ENCODE peak calls at places on chromosome 9, in six cellular contexts. X is IMR-90, K is tibial artery, P is body of pancreas, V is hepatocyte, Q is psoas muscle. R is an unnamed sample.

GRCh38 chr9:20442461-20443319 is 179.6 kb downstream of the MLLT3 start:
- DNase-seq in X (no peak), K (no peak), P (no peak), V (no peak), Q (no peak), R (no peak)

GRCh38 chr9:92984976-92985375 is 37.7 kb downstream of the FGD3 start:
- DNase-seq in X (no peak), K (no peak), P (no peak), V (no peak), Q (no peak), R (no peak)

GRCh38 chr9:86829496-86830046 is 117.7 kb downstream of the GAS1 start:
- DNase-seq in X (no peak), K (no peak), P (no peak), V (no peak), Q (no peak), R (no peak)

GRCh38 chr9:124149992-124150391 is 107.8 kb upstream of the NEK6 start:
- DNase-seq in X (peak), K (no peak), P (no peak), V (no peak), Q (no peak), R (no peak)

GRCh38 chr9:138097501-138097991 is 220.0 kb downstream of the CACNA1B start:
- DNase-seq in X (no peak), K (peak), P (no peak), V (no peak), Q (no peak), R (no peak)

GRCh38 chr9:137721479-137721878 is 102.7 kb downstream of the EHMT1 start:
- DNase-seq in X (no peak), K (no peak), P (no peak), V (no peak), Q (no peak), R (no peak)

GRCh38 chr9:123326662-123327093 is 29.3 kb upstream of the CRB2 start:
- DNase-seq in X (no peak), K (no peak), P (peak), V (no peak), Q (no peak), R (peak)

GRCh38 chr9:94033383-94033782 is 50.9 kb upstream of the PTPDC1 start:
- DNase-seq in X (no peak), K (no peak), P (no peak), V (no peak), Q (no peak), R (no peak)

GRCh38 chr9:20948703-20949102 is 82.7 kb downstream of the HACD4 start:
- DNase-seq in X (no peak), K (no peak), P (no peak), V (no peak), Q (no peak), R (no peak)

GRCh38 chr9:93576296-93577044 is at the start of gene PHF2:
- DNase-seq in X (no peak), K (peak), P (no peak), V (peak), Q (no peak), R (peak)

GRCh38 chr9:26326473-26327044 is 566.0 kb downstream of the CAAP1 start:
- DNase-seq in X (peak), K (no peak), P (peak), V (peak), Q (no peak), R (peak)

GRCh38 chr9:19185191-19185590 is 45.3 kb upstream of the DENND4C start:
- DNase-seq in X (no peak), K (no peak), P (no peak), V (no peak), Q (no peak), R (no peak)

GRCh38 chr9:34552986-34553385 is 30.2 kb upstream of the ENHO start:
- DNase-seq in X (no peak), K (peak), P (no peak), V (no peak), Q (peak), R (no peak)

GRCh38 chr9:137301086-137301947 is 754 bp downstream of the NRARP start:
- DNase-seq in X (peak), K (no peak), P (peak), V (peak), Q (peak), R (peak)

GRCh38 chr9:120490888-120491595 is 88.9 kb downstream of the CDK5RAP2 start:
- DNase-seq in X (no peak), K (no peak), P (no peak), V (no peak), Q (no peak), R (peak)

GRCh38 chr9:37350486-37351190 is 71.9 kb upstream of the GRHPR start:
- DNase-seq in X (peak), K (no peak), P (no peak), V (no peak), Q (no peak), R (no peak)

GRCh38 chr9:125049212-125049611 is 94.1 kb downstream of the SCAI start:
- DNase-seq in X (peak), K (no peak), P (no peak), V (peak), Q (no peak), R (no peak)

GRCh38 chr9:79756414-79756813 is 184.6 kb downstream of the TLE4 start:
- DNase-seq in X (no peak), K (no peak), P (no peak), V (no peak), Q (no peak), R (no peak)

GRCh38 chr9:88280816-88281382 is 107.3 kb upstream of the SPIN1 start:
- DNase-seq in X (peak), K (no peak), P (no peak), V (no peak), Q (no peak), R (no peak)

GRCh38 chr9:137575382-137575724 is 3.4 kb downstream of the DPH7 start:
- DNase-seq in X (no peak), K (no peak), P (no peak), V (no peak), Q (no peak), R (no peak)

GRCh38 chr9:129131300-129132145 is 20.3 kb downstream of the PTPA start:
- DNase-seq in X (peak), K (peak), P (peak), V (peak), Q (peak), R (peak)

GRCh38 chr9:126319651-126320050 is 7.0 kb upstream of the MVB12B start:
- DNase-seq in X (no peak), K (no peak), P (no peak), V (no peak), Q (no peak), R (no peak)

DNA sequence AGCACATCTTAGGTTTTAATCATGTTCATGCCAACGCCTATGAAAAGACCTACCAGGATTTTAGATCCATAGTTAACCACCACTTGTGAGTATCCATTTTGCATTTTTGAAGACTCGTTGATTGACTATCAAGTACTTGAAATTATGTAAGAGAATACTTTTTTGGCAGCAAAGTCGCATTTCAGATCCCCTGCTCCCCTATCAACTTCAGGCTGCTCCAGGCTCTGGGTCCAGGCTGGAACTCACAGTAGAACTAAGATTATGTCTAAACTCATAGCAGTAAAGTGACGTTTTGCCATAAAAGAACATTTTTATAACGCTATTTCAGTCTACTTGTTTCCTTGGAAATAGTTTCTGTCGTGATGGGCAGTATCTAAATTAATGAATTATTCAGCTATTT is 267.7 kb downstream of the FANCC start:
- DNase-seq in X (no peak), K (no peak), P (no peak), V (no peak), Q (no peak), R (no peak)
- H3K4me3 ChIP-seq in X (peak), K (peak), P (no peak), V (peak), Q (peak), R (no peak)

GRCh38 chr9:89881431-89881830 is 276.6 kb downstream of the GADD45G start:
- DNase-seq in X (no peak), K (no peak), P (no peak), V (no peak), Q (no peak), R (no peak)

GRCh38 chr9:89882876-89883275 is 278.1 kb downstream of the GADD45G start:
- DNase-seq in X (no peak), K (no peak), P (no peak), V (no peak), Q (no peak), R (no peak)

GRCh38 chr9:89885156-89885555 is 280.3 kb downstream of the GADD45G start:
- DNase-seq in X (no peak), K (no peak), P (no peak), V (no peak), Q (no peak), R (no peak)

GRCh38 chr9:89884356-89885083 is 279.7 kb downstream of the GADD45G start:
- DNase-seq in X (no peak), K (peak), P (no peak), V (no peak), Q (peak), R (no peak)

GRCh38 chr9:89883401-89884341 is 278.9 kb downstream of the GADD45G start:
- DNase-seq in X (no peak), K (no peak), P (no peak), V (no peak), Q (peak), R (no peak)
- TF ChIP-seq CTCF in X (no peak), K (no peak), P (no peak), V (no peak), Q (no peak), R (no peak)

GRCh38 chr9:131274674-131275331 is 1.5 kb downstream of the FAM78A start:
- DNase-seq in X (no peak), K (no peak), P (peak), V (no peak), Q (peak), R (peak)

GRCh38 chr9:131273791-131274673 is 2.3 kb downstream of the FAM78A start:
- DNase-seq in X (no peak), K (no peak), P (no peak), V (no peak), Q (peak), R (peak)

GRCh38 chr9:131276107-131276888 is at the start of gene FAM78A:
- DNase-seq in X (no peak), K (peak), P (peak), V (peak), Q (peak), R (peak)

GRCh38 chr9:131276891-131277672 is 772 bp upstream of the FAM78A start:
- DNase-seq in X (no peak), K (peak), P (no peak), V (no peak), Q (peak), R (peak)

DNA sequence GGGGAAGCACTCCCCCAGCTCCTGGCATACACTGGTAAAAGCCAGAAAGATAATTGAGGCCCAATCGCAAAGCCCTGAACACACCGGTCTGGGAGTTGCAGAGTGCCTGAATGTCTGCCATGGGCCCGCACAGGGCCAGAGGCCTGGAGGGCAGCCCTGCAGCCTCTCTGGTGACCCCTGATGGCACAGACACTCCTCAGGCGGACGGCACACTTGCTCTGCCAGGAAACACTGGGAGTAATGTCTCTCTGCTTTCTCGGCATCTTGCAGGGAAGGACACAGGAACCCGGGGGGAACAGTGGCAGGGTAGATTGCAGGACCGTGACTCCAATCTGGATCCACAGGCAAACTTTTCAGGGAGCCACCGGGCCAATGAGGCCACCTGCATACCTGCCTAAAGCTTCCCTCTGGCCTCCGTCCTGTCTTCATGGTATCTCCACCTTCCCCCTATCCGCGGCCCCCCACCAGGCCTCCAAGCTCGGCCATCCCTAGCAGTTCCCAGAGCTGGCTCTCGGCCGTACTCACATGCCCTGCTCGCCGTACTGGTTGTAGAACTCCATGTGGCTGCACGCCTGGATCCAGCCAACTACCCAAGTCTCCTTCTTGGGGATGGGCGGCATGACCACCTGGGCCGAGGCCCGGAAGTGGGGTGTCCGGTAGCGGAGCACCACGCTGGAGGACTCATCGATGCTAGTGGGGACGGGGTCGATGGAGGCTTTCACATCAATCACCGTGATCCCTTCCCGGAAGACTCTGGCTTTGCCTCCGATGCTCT is 791 bp downstream of the FAM78A start:
- DNase-seq in X (no peak), K (no peak), P (no peak), V (no peak), Q (peak), R (peak)
- H3K4me3 ChIP-seq in X (no peak), K (peak), P (no peak), V (no peak), Q (peak), R (peak)

DNA sequence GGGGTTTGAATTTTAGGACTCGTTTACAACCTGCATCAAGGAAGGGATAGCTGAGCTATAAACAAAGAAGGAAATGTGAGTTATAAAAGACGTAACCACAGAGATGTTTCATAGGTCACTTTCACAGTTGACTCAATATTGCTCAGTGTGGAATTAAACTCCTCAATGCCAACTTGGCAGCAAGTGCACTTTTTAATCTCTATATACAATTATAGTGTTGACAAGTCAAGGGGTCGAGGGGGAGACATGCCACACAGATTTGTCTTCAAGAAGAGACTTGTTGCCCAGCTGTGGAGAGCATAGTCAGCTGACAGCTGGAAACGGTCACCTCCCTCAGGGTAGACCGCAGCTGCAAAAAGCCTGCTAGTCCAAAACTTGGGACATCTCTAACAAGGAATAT is 163.4 kb upstream of the DMAC1 start:
- DNase-seq in X (no peak), K (no peak), P (no peak), V (no peak), Q (no peak), R (no peak)
- TF ChIP-seq CTCF in X (no peak), K (no peak), P (no peak), V (no peak), Q (no peak), R (no peak)

DNA sequence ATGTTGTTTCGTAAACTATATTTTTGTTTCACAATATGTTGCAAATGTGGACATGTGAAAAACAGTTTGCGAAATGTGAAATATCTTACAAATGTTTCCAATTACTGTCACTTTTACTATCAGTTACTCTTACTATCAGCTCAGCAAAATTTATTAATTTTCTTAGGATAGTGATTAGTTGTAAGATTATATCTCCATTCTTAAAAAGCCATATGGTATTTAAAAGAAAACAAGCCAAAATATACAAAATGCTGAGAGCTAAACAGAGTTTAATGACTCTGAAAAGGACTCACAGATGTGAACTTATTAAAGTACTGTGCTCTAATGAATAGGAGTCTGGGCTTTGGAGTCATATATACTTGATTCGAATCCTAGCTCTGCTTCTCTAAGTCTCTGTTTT is 112.0 kb upstream of the LPAR1 start:
- DNase-seq in X (no peak), K (no peak), P (no peak), V (no peak), Q (no peak), R (no peak)
- H3K4me3 ChIP-seq in X (no peak), K (no peak), P (no peak), V (no peak), Q (no peak), R (no peak)

DNA sequence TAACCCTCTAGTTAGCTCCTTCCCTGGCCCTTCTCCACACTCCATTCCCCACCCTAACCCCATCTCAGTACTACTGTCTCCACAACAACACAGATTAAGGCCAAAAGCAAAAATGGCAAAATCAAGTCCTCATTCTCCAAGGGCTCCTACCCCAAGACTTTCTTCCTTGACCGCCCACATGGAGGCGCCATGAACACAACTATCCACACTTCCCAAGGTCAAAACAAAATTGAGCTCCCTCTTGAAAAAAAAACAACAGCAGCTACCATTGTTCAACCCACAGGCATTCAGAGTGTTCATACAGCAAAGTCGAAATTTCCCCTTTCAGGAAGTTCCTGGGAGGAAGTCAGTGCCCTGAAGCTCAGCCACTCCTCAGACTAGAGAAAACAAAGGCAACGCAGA is 54.4 kb downstream of the GNAQ start:
- DNase-seq in X (peak), K (peak), P (peak), V (peak), Q (peak), R (peak)
- TF ChIP-seq CTCF in X (peak), K (peak), P (peak), V (peak), Q (peak), R (peak)

GRCh38 chr9:83503881-83504280 is 34.3 kb downstream of the FRMD3 start:
- DNase-seq in X (no peak), K (no peak), P (no peak), V (no peak), Q (no peak), R (no peak)
- H3K4me3 ChIP-seq in X (no peak), K (no peak), P (no peak), V (no peak), Q (no peak), R (no peak)

GRCh38 chr9:5869315-5870019 is 21.2 kb upstream of the MLANA start:
- DNase-seq in X (no peak), K (no peak), P (no peak), V (no peak), Q (no peak), R (peak)
- TF ChIP-seq CTCF in X (peak), K (no peak), P (no peak), V (peak), Q (no peak), R (peak)

GRCh38 chr9:114908104-114908621 is 22.2 kb downstream of the TNFSF8 start:
- DNase-seq in X (peak), K (no peak), P (peak), V (peak), Q (no peak), R (peak)
- H3K4me3 ChIP-seq in X (no peak), K (no peak), P (no peak), V (no peak), Q (no peak), R (no peak)

DNA sequence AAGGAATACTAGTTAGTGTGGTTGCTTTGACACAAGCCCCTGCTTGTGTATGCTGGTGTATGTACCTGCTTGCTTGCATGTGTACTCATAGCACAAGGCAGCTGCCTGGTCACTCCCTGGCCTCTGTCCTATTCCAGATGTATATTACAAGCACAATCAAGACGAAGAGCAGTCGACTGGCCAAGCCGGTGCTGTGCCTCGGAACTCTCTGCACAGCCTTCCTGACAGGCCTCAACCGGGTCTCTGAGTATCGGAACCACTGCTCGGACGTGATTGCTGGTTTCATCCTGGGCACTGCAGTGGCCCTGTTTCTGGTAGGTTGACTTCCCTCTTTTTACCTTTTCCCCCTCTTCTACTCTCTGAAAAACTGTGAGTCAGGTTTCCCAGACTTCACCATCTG is 72.1 kb downstream of the BAAT start:
- DNase-seq in X (no peak), K (no peak), P (no peak), V (no peak), Q (no peak), R (no peak)
- TF ChIP-seq CTCF in X (no peak), K (no peak), P (no peak), V (no peak), Q (no peak), R (no peak)

R was measured in GM12865.